ENCODE peak calls at places on chromosomes 5 and 9, in four cellular contexts. One of them, this sample, is unnamed.

GRCh38 chr5:95823738-95824609 is 1.4 kb upstream of the GLRX start:
- DNase-seq in ecto neural progenitor cell: no peak
- DNase-seq in astrocyte of the spinal cord: peak; percentile 95
- DNase-seq in uterus: peak; percentile 86
- DNase-seq in this sample: peak; percentile 87

GRCh38 chr9:137064027-137064879 is 6.1 kb downstream of the SAPCD2 start:
- DNase-seq in ecto neural progenitor cell: peak; percentile 86
- DNase-seq in astrocyte of the spinal cord: no peak
- DNase-seq in uterus: peak; percentile 47
- DNase-seq in this sample: peak; percentile 75

GRCh38 chr9:37968228-37968672 is 64.3 kb upstream of the SLC25A51 start:
- DNase-seq in ecto neural progenitor cell: no peak
- DNase-seq in astrocyte of the spinal cord: peak; percentile 46
- DNase-seq in uterus: no peak
- DNase-seq in this sample: peak; percentile 68

GRCh38 chr9:136372561-136373299 is 739 bp downstream of the CARD9 start:
- DNase-seq in ecto neural progenitor cell: no peak
- DNase-seq in astrocyte of the spinal cord: peak; percentile 66
- DNase-seq in uterus: no peak
- DNase-seq in this sample: peak; percentile 57

GRCh38 chr5:82413302-82414042 is 135.3 kb upstream of the RPS23 start:
- DNase-seq in ecto neural progenitor cell: no peak
- DNase-seq in astrocyte of the spinal cord: peak; percentile 96
- DNase-seq in uterus: no peak
- DNase-seq in this sample: peak; percentile 54

GRCh38 chr9:111657051-111657450 is 4.4 kb upstream of the GNG10 start:
- DNase-seq in ecto neural progenitor cell: no peak
- DNase-seq in astrocyte of the spinal cord: no peak
- DNase-seq in uterus: no peak
- DNase-seq in this sample: no peak

GRCh38 chr9:121439016-121439415 is 60.6 kb downstream of the GGTA1 start:
- DNase-seq in ecto neural progenitor cell: no peak
- DNase-seq in astrocyte of the spinal cord: no peak
- DNase-seq in uterus: no peak
- DNase-seq in this sample: no peak

GRCh38 chr5:137870647-137871339 is 3.1 kb downstream of the MYOT start:
- DNase-seq in ecto neural progenitor cell: no peak
- DNase-seq in astrocyte of the spinal cord: no peak
- DNase-seq in uterus: no peak
- DNase-seq in this sample: no peak

This sample was measured in Daoy.